ENCODE peak calls at places on chromosomes 1 and 21, in eight cellular contexts. N is activated CD4-positive, alpha-beta T cell treated with anti-CD3 and anti-CD28 coated beads, Interleukin-2, amount 10 ng/mL, durations not matched to agents 7 days and 5 days; K is left lung; J is memory B cell; I is RCC 7860; Y is DMS153; V is CD8-positive, alpha-beta T cell; S is suprapubic skin. W is an unnamed sample.
A peak's percentile ranks its signal among the peaks of the same experiment; 100 is the strongest.

GRCh38 chr1:119485246-119485645 is 21.8 kb upstream of the HSD3B1 start:
- DNase-seq in S (no peak), N (no peak), I (no peak), K (no peak), V (no peak), Y (no peak), J (no peak), W (no peak)

GRCh38 chr1:44354268-44354839 is 703 bp downstream of the ERI3 start:
- DNase-seq in Y (no peak), J (no peak), I (no peak), K (no peak), N (no peak), V (no peak), S (no peak), W (no peak)

GRCh38 chr1:22723151-22723550 is 12.5 kb downstream of the EPHB2 start:
- DNase-seq in Y (no peak), S (no peak), K (no peak), I (no peak), J (no peak), N (no peak), V (no peak), W (no peak)

GRCh38 chr1:153849487-153850185 is 73.1 kb downstream of the GATAD2B start:
- DNase-seq in N (peak; percentile 24), K (no peak), S (no peak), Y (no peak), V (no peak), J (no peak), I (no peak), W (peak; percentile 41)

GRCh38 chr1:205632374-205633169 is 761 bp upstream of the ELK4 start:
- DNase-seq in I (no peak), V (no peak), Y (no peak), K (no peak), J (no peak), S (no peak), N (no peak), W (no peak)

GRCh38 chr1:212667223-212668139 is 32.2 kb downstream of the BATF3 start:
- DNase-seq in I (peak; percentile 95), K (peak; percentile 55), Y (no peak), V (no peak), J (no peak), S (no peak), N (no peak), W (no peak)

GRCh38 chr1:23957096-23957495 is 2.5 kb upstream of the PNRC2 start:
- DNase-seq in N (no peak), I (no peak), V (no peak), S (no peak), K (peak; percentile 68), Y (peak; percentile 64), J (no peak), W (no peak)

GRCh38 chr1:215484111-215484914 is 82.8 kb upstream of the KCTD3 start:
- DNase-seq in S (no peak), V (no peak), N (no peak), J (no peak), I (no peak), Y (no peak), K (no peak), W (no peak)

GRCh38 chr21:41630249-41630648 is 122.3 kb upstream of the TMPRSS2 start:
- DNase-seq in K (no peak), I (peak; percentile 98), S (no peak), J (no peak), N (no peak), V (no peak), Y (no peak), W (no peak)

GRCh38 chr1:156134716-156135435 is 18.5 kb upstream of the SEMA4A start:
- DNase-seq in Y (no peak), K (no peak), I (no peak), N (no peak), S (no peak), J (no peak), V (no peak), W (no peak)

GRCh38 chr21:39984613-39985012 is 117.4 kb downstream of the PCP4 start:
- DNase-seq in K (no peak), I (no peak), Y (no peak), S (no peak), N (no peak), J (no peak), V (no peak), W (no peak)

GRCh38 chr1:155890251-155890650 is 20.9 kb downstream of the RIT1 start:
- DNase-seq in I (no peak), S (no peak), V (no peak), N (no peak), Y (no peak), K (no peak), J (no peak), W (no peak)

W was measured in CD4-positive, CD25-positive, alpha-beta regulatory T cell.